ENCODE peak calls at places on chromosomes 4 and X, in five cellular contexts. T is epithelial cell of esophagus, Y is astrocyte, O is ovary, N is neural progenitor cell. R is an unnamed sample.
A peak's percentile ranks its signal among the peaks of the same experiment; 100 is the strongest.

GRCh38 chrX:151801980-151802379 is 67.4 kb downstream of the CNGA2 start:
- DNase-seq in T (peak; percentile 2), Y (no peak), O (no peak), N (no peak), R (no peak)

GRCh38 chr4:181319629-181320028 is 923.6 kb upstream of the TENM3 start:
- DNase-seq in T (no peak), Y (no peak), O (no peak), N (peak; percentile 8), R (no peak)

GRCh38 chr4:4560136-4560535 is 18.3 kb upstream of the STX18 start:
- DNase-seq in T (no peak), Y (peak; percentile 49), O (no peak), N (no peak), R (no peak)

GRCh38 chr4:95546866-95547707 is 1.7 kb downstream of the UNC5C start:
- DNase-seq in T (no peak), Y (no peak), O (no peak), N (peak; percentile 53), R (no peak)

GRCh38 chr4:147799986-147800555 is 68.2 kb downstream of the ARHGAP10 start:
- DNase-seq in T (no peak), Y (peak; percentile 36), O (no peak), N (peak; percentile 33), R (no peak)

GRCh38 chr4:89324671-89325070 is 17.1 kb upstream of the GPRIN3 start:
- DNase-seq in T (no peak), Y (peak; percentile 43), O (no peak), N (no peak), R (no peak)

GRCh38 chr4:113106076-113106475 is 56.6 kb downstream of the ANK2 start:
- DNase-seq in T (peak; percentile 39), Y (peak; percentile 23), O (no peak), N (no peak), R (no peak)

GRCh38 chrX:40169193-40170086 is 71.7 kb upstream of the BCOR start:
- DNase-seq in T (peak; percentile 72), Y (peak; percentile 59), O (peak; percentile 85), N (peak; percentile 82), R (no peak)

GRCh38 chrX:69379412-69379811 is 124.7 kb upstream of the NALF2 start:
- DNase-seq in T (no peak), Y (no peak), O (no peak), N (no peak), R (no peak)

GRCh38 chr4:154720618-154721267 is 23.1 kb upstream of the LRAT start:
- DNase-seq in T (peak; percentile 33), Y (no peak), O (no peak), N (peak; percentile 45), R (no peak)

GRCh38 chr4:57148831-57149230 is 38.6 kb upstream of the IGFBP7 start:
- DNase-seq in T (peak; percentile 77), Y (peak; percentile 95), O (no peak), N (no peak), R (no peak)

GRCh38 chrX:638482-639131 is 8.0 kb downstream of the SHOX start:
- DNase-seq in T (no peak), Y (no peak), O (no peak), N (peak; percentile 52), R (no peak)

GRCh38 chrX:31353095-31353494 is 281.3 kb upstream of the FTHL17 start:
- DNase-seq in T (peak; percentile 86), Y (peak; percentile 68), O (no peak), N (no peak), R (no peak)

GRCh38 chr4:174460684-174461083 is 61.6 kb downstream of the HPGD start:
- DNase-seq in T (peak; percentile 29), Y (peak; percentile 51), O (no peak), N (no peak), R (no peak)

GRCh38 chrX:95059909-95060308 is 1385.9 kb downstream of the FAM133A start:
- DNase-seq in T (no peak), Y (no peak), O (no peak), N (no peak), R (no peak)

GRCh38 chrX:47751670-47752069 is 85.0 kb upstream of the ZNF81 start:
- DNase-seq in T (peak; percentile 41), Y (no peak), O (peak; percentile 27), N (peak; percentile 53), R (no peak)

GRCh38 chrX:41333744-41333993 is 293 bp upstream of the DDX3X start:
- DNase-seq in T (peak; percentile 76), Y (peak; percentile 80), O (no peak), N (peak; percentile 90), R (no peak)

GRCh38 chrX:69154051-69154450 is 11.2 kb downstream of the PJA1 start:
- DNase-seq in T (no peak), Y (no peak), O (no peak), N (no peak), R (no peak)

GRCh38 chr4:24599275-24599674 is 14.9 kb upstream of the DHX15 start:
- DNase-seq in T (no peak), Y (no peak), O (no peak), N (no peak), R (no peak)

GRCh38 chrX:925652-926061 is 286.8 kb downstream of the CRLF2 start:
- DNase-seq in T (no peak), Y (no peak), O (no peak), N (no peak), R (no peak)

GRCh38 chrX:16114640-16115039 is 8.7 kb upstream of the GRPR start:
- DNase-seq in T (no peak), Y (peak; percentile 75), O (no peak), N (no peak), R (no peak)

GRCh38 chr4:22301253-22301652 is 214.6 kb downstream of the ADGRA3 start:
- DNase-seq in T (no peak), Y (no peak), O (no peak), N (no peak), R (no peak)

GRCh38 chr4:123352240-123352945 is 44.2 kb upstream of the SPRY1 start:
- DNase-seq in T (peak; percentile 90), Y (peak; percentile 86), O (no peak), N (no peak), R (no peak)

GRCh38 chr4:6463311-6464289 is 8.8 kb downstream of the PPP2R2C start:
- DNase-seq in T (no peak), Y (no peak), O (no peak), N (peak; percentile 28), R (peak; percentile 33)

GRCh38 chr4:46946914-46947313 is 37.9 kb upstream of the COX7B2 start:
- DNase-seq in T (peak; percentile 17), Y (peak; percentile 35), O (no peak), N (no peak), R (no peak)

DNA sequence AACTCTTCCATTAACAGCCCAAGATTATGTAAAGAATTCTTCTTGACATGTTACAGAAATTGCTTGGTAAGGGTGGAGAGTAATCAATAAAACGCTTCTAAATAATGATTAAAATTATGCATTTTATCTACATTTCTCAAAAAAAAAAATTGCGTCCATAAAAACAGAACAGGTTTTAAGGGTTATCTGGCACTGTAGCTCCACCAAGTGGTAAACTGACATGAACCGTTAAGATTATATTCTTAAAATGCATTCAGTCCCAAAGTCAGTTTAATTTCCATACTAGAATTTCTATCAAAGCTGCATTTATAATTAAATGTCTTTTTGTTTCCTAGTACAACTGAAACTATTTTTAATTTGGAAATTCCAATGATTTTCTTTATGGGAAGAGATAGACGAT is 214.0 kb upstream of the UGT8 start:
- DNase-seq in T (peak; percentile 54), Y (peak; percentile 31), O (no peak), N (peak; percentile 44), R (no peak)
- TF ChIP-seq CTCF in T (peak; percentile 50), Y (peak; percentile 60), O (no peak), N (peak; percentile 71), R (peak; percentile 48)

GRCh38 chrX:96684339-96685204 is at the start of gene DIAPH2:
- DNase-seq in T (peak; percentile 83), Y (peak; percentile 69), O (peak; percentile 72), N (peak; percentile 88), R (peak; percentile 79)
- TF ChIP-seq CTCF in T (peak; percentile 13), Y (no peak), O (no peak), N (peak; percentile 13), R (no peak)

GRCh38 chr4:100742045-100742444 is 224.2 kb upstream of the EMCN start:
- DNase-seq in T (peak; percentile 78), Y (peak; percentile 50), O (no peak), N (peak; percentile 4), R (no peak)
- TF ChIP-seq CTCF in T (peak; percentile 64), Y (peak; percentile 42), O (no peak), N (peak; percentile 37), R (no peak)

GRCh38 chr4:74441744-74442143 is 3.2 kb upstream of the AREG start:
- DNase-seq in T (peak; percentile 70), Y (no peak), O (no peak), N (no peak), R (no peak)

GRCh38 chr4:74446896-74447295 is 2.0 kb downstream of the AREG start:
- DNase-seq in T (no peak), Y (no peak), O (no peak), N (no peak), R (no peak)

GRCh38 chr4:74447636-74448233 is 2.8 kb downstream of the AREG start:
- DNase-seq in T (peak; percentile 49), Y (no peak), O (no peak), N (no peak), R (no peak)

GRCh38 chr4:74446193-74446868 is 1.4 kb downstream of the AREG start:
- DNase-seq in T (peak; percentile 77), Y (peak; percentile 43), O (no peak), N (no peak), R (no peak)

GRCh38 chr4:74444891-74445642 is at the start of gene AREG:
- DNase-seq in T (peak; percentile 88), Y (peak; percentile 46), O (peak; percentile 77), N (peak; percentile 78), R (peak; percentile 63)
- TF ChIP-seq CTCF in T (peak; percentile 76), Y (peak; percentile 55), O (no peak), N (peak; percentile 64), R (no peak)

GRCh38 chr4:54016504-54016903 is 47.9 kb downstream of the CHIC2 start:
- DNase-seq in T (no peak), Y (no peak), O (no peak), N (no peak), R (no peak)

GRCh38 chr4:54014761-54015160 is 49.6 kb downstream of the CHIC2 start:
- DNase-seq in T (no peak), Y (no peak), O (no peak), N (no peak), R (no peak)

GRCh38 chr4:54015421-54016065 is 48.9 kb downstream of the CHIC2 start:
- DNase-seq in T (no peak), Y (no peak), O (no peak), N (peak; percentile 36), R (no peak)

GRCh38 chr4:54017308-54017707 is 47.1 kb downstream of the CHIC2 start:
- DNase-seq in T (no peak), Y (no peak), O (no peak), N (peak; percentile 62), R (no peak)

DNA sequence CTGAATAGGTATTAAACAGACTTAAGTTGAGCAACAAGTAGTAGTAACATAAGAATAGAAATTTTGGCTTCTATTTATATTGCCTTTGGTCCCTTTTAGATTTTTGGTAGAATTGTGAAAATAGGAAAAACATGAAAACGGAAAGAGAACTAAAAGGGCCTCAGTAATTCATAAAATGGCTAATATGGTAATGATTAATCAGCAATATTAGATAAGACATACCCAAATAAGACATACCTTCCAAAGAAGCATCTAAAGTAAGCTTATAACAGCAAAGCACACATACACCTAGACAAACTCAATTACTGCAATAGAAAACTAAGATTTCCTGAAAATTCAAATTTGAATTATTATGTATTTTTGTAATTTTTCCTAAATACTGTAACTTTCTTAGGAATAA is 46.4 kb downstream of the CHIC2 start:
- DNase-seq in T (no peak), Y (no peak), O (no peak), N (no peak), R (no peak)
- TF ChIP-seq CTCF in T (no peak), Y (no peak), O (no peak), N (no peak), R (no peak)

R was measured in mesothelial cell of epicardium.